ENCODE peak calls at places on chromosomes 13 and 19, in nine cellular contexts. E is HuH-7; C is stimulated activated CD8-positive, alpha-beta memory T cell treated with anti-CD3 and anti-CD28 coated beads, Interleukin-7, amount 100 ng/mL, for 1 hour; A is epithelial cell of esophagus; X is NCI-H524; N is osteocyte; B is activated naive CD8-positive, alpha-beta T cell treated with anti-CD3 and anti-CD28 coated beads, Interleukin-2, amount 50 U/mL, for 24 hours; H is esophagus squamous epithelium; I is anterior cingulate cortex. J is an unnamed sample.

GRCh38 chr19:43572172-43572588 is 3.1 kb downstream of the XRCC1 start:
- DNase-seq in H (no peak), X (no peak), A (no peak), B (no peak), E (peak; percentile 46), N (no peak), I (no peak), C (no peak), J (peak; percentile 32)

GRCh38 chr19:48806518-48806817 is 4.4 kb downstream of the BCAT2 start:
- DNase-seq in I (peak; percentile 53), E (no peak), C (no peak), N (no peak), X (no peak), A (no peak), H (no peak), B (peak; percentile 31), J (peak; percentile 10)

GRCh38 chr19:3061214-3062161 is 807 bp downstream of the TLE5 start:
- DNase-seq in B (peak; percentile 61), I (no peak), N (no peak), E (no peak), A (no peak), X (no peak), H (no peak), C (peak; percentile 49), J (peak; percentile 73)

GRCh38 chr19:13208131-13208963 is 58.1 kb downstream of the IER2 start:
- DNase-seq in A (no peak), H (no peak), N (no peak), X (no peak), I (no peak), B (peak; percentile 74), C (peak; percentile 18), E (no peak), J (no peak)

GRCh38 chr13:79711631-79712030 is 230.7 kb downstream of the NDFIP2 start:
- DNase-seq in E (no peak), X (no peak), N (no peak), H (no peak), B (no peak), A (no peak), I (no peak), C (no peak), J (no peak)

GRCh38 chr19:47589824-47590223 is 16.9 kb upstream of the ZNF541 start:
- DNase-seq in H (no peak), E (no peak), N (no peak), B (no peak), C (no peak), I (no peak), A (no peak), X (no peak), J (no peak)

GRCh38 chr19:45340232-45340898 is at the start of gene KLC3:
- DNase-seq in N (no peak), H (no peak), A (peak; percentile 66), I (no peak), B (peak; percentile 44), X (no peak), C (no peak), E (peak; percentile 83), J (no peak)

GRCh38 chr19:38375098-38375493 is 725 bp downstream of the PSMD8 start:
- DNase-seq in X (no peak), I (no peak), B (no peak), C (no peak), H (no peak), N (no peak), A (no peak), E (no peak), J (no peak)

GRCh38 chr13:42807866-42808265 is 26.5 kb downstream of the FAM216B start:
- DNase-seq in H (no peak), C (no peak), X (no peak), N (no peak), A (peak; percentile 93), I (no peak), B (no peak), E (no peak), J (no peak)

GRCh38 chr13:107678075-107678689 is 537.2 kb downstream of the LIG4 start:
- DNase-seq in I (no peak), N (no peak), H (no peak), C (no peak), A (no peak), X (peak; percentile 38), B (no peak), E (peak; percentile 28), J (peak; percentile 26)